ENCODE peak calls at places on chromosomes 11 and 22, in six cellular contexts. U is suprapubic skin, G is A549, Z is sigmoid colon, D is HepG2, W is H1. S is an unnamed sample. For H3K4me1, the result is how much of the 10 kb centered on the place peaks cover.

GRCh38 chr11:96136623-96137313 is 206.2 kb downstream of the MAML2 start:
- DNase-seq in G (no peak), U (no peak), Z (no peak), W (no peak), D (no peak), S (no peak)

GRCh38 chr22:42190274-42190673 is 59.7 kb upstream of the CYP2D6 start:
- DNase-seq in W (no peak), D (peak), Z (no peak), G (no peak), U (no peak), S (no peak)

GRCh38 chr11:33588056-33588455 is 112.6 kb downstream of the C11orf91 start:
- DNase-seq in D (no peak), W (no peak), Z (no peak), U (no peak), G (no peak), S (no peak)

GRCh38 chr11:3196161-3197043 is 22.2 kb downstream of the MRGPRG start:
- DNase-seq in U (peak), G (no peak), D (no peak), W (peak), Z (peak), S (no peak)

GRCh38 chr11:28529046-28529445 is 420.9 kb downstream of the METTL15 start:
- DNase-seq in U (no peak), Z (no peak), W (no peak), D (no peak), G (no peak), S (no peak)

GRCh38 chr11:109729761-109730160 is 307.8 kb downstream of the C11orf87 start:
- DNase-seq in Z (no peak), G (no peak), W (no peak), U (no peak), D (no peak), S (no peak)

GRCh38 chr11:40030867-40031266 is 1428.6 kb downstream of the LRRC4C start:
- DNase-seq in W (no peak), G (no peak), D (no peak), U (no peak), Z (no peak), S (no peak)

GRCh38 chr11:5521540-5521939 is 5.0 kb upstream of the UBQLNL start:
- DNase-seq in U (no peak), Z (no peak), G (no peak), W (no peak), D (no peak), S (no peak)

GRCh38 chr11:64207247-64208085 is 945 bp downstream of the FERMT3 start:
- DNase-seq in G (no peak), Z (peak), D (no peak), W (no peak), U (no peak), S (peak)

GRCh38 chr11:116473236-116473769 is 299.5 kb downstream of the BUD13 start:
- DNase-seq in W (no peak), D (no peak), U (no peak), Z (no peak), G (no peak), S (no peak)

GRCh38 chr11:3205261-3206127 is 13.1 kb downstream of the MRGPRG start:
- DNase-seq in D (no peak), Z (no peak), G (no peak), U (no peak), W (no peak), S (no peak)

GRCh38 chr11:111634981-111635705 is 32.9 kb downstream of the SIK2 start:
- DNase-seq in D (no peak), U (no peak), W (no peak), Z (no peak), G (no peak), S (no peak)

GRCh38 chr22:42321908-42322561 is 51.6 kb upstream of the TCF20 start:
- DNase-seq in G (no peak), D (no peak), U (no peak), W (no peak), Z (no peak), S (no peak)

GRCh38 chr11:101807521-101807920 is 107.3 kb upstream of the CEP126 start:
- DNase-seq in G (no peak), W (no peak), Z (no peak), D (no peak), U (no peak), S (no peak)

GRCh38 chr11:5289696-5290095 is 12.1 kb downstream of the OR51B4 start:
- DNase-seq in W (no peak), D (no peak), Z (no peak), G (no peak), U (no peak), S (no peak)

GRCh38 chr11:9528573-9529332 is 44.7 kb upstream of the WEE1 start:
- DNase-seq in D (no peak), G (no peak), W (peak), U (no peak), Z (no peak), S (no peak)

GRCh38 chr11:86193297-86194095 is 51.1 kb upstream of the EED start:
- DNase-seq in W (peak), Z (peak), U (no peak), G (peak), D (peak), S (peak)

GRCh38 chr11:114340311-114341131 is 44.3 kb downstream of the NNMT start:
- DNase-seq in W (peak), D (peak), U (no peak), G (peak), Z (peak), S (peak)

GRCh38 chr11:13268791-13269190 is 8.8 kb upstream of the BMAL1 start:
- DNase-seq in G (no peak), W (no peak), Z (no peak), D (no peak), U (no peak), S (no peak)

GRCh38 chr11:110991621-110992355 is 253.7 kb upstream of the POU2AF2 start:
- DNase-seq in G (no peak), D (no peak), U (no peak), Z (peak), W (no peak), S (peak)

GRCh38 chr11:116960916-116961315 is 123.5 kb upstream of the APOA1 start:
- DNase-seq in W (no peak), Z (no peak), G (no peak), D (no peak), U (no peak), S (no peak)

GRCh38 chr11:83292709-83293435 is 6.7 kb upstream of the CCDC90B start:
- DNase-seq in G (peak), Z (no peak), W (no peak), U (no peak), D (peak), S (peak)

GRCh38 chr11:1299621-1300020 is 9.8 kb downstream of the TOLLIP start:
- DNase-seq in G (no peak), D (no peak), W (peak), U (peak), Z (peak), S (no peak)

GRCh38 chr11:3183523-3183922 is 18.4 kb upstream of the OSBPL5 start:
- DNase-seq in G (no peak), W (no peak), U (no peak), Z (no peak), D (no peak), S (no peak)

GRCh38 chr11:56849250-56849649 is 100.8 kb upstream of the OR9G4 start:
- DNase-seq in Z (no peak), D (no peak), W (no peak), G (peak), U (no peak), S (no peak)

GRCh38 chr11:56845121-56845732 is 96.7 kb upstream of the OR9G4 start:
- DNase-seq in D (no peak), U (no peak), W (no peak), G (no peak), Z (no peak), S (no peak)

GRCh38 chr11:56848105-56848809 is 99.8 kb upstream of the OR9G4 start:
- DNase-seq in U (no peak), W (no peak), D (no peak), G (peak), Z (no peak), S (no peak)

GRCh38 chr11:56843816-56844215 is 95.3 kb upstream of the OR9G4 start:
- DNase-seq in D (no peak), U (no peak), G (no peak), Z (no peak), W (no peak), S (no peak)

DNA sequence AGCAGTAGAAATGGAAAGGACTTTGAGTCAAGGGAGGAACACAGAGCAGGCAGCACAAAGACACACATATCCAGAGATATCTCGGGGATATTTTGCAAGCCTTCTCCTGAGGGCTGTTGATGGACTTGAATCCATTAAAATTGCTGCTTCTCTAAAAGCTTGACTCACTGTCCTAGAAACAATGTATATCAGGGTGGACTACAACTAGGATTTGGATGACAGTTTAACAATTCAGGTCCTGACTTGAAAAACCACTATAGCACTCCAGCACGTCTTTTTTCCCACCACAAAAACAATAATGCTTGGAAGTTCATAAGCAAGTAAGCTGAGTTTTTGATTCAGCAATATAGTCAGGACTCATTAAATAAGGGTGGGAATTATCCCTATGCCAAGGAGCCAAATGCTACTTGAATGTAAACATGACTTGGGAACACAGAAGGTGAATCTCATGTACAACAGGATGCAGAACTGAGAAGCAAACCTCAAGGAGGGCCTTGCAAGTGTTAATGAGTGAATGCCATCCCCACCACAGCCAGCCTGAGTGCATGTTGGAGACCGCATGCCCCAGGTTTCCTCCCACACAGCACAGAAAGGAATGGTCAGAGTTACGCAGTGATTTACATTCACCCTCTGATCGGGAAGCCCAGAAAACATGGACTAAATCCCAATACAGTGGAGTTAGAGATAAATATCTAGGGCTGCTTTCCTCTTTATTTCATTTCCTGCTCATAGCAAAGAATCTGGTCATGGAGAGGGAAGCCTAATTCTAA is 98.3 kb upstream of the OR9G4 start:
- DNase-seq in D (no peak), U (no peak), Z (no peak), W (no peak), G (no peak), S (no peak)
- TF ChIP-seq EP300 in D (no peak), U (no peak), Z (no peak), W (no peak), G (no peak), S (no peak)

DNA sequence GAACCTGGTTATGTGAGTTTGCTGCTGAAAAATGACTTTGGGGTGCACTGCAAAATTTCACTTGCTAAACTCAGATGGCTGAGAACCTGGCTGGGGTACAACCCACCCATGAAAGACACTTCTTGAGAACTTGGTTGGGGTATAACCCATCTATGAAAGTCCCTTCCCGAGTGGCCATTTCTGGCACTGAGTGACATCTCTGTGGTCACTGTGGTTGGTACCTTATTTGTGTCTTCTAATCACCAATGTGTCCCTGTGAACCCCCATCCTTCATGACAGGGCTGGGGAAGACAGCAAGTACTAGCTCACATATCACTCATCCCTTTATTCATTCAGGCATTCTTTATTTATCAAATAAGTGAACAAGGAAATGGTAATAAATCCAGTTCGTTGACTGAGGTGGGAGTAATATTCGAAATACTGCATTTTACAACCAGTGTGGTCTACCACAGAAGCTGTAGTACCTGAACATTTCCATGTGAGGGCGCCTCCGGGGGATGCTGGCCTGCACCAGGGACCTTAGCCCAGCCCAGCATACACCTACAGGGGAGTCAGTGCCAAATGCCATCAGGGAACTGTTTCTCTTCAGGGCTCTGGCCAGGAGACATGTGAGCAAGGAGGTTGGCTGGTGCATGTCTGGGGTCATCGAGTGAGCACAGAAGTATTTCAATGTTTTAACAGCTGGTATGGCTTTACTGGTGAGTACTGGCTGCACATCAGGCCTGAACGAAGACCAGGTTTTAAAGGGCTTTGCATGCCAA is 122.1 kb downstream of the CSNK2A3 start:
- DNase-seq in W (peak), G (peak), U (no peak), Z (no peak), D (peak), S (peak)
- TF ChIP-seq CTCF in W (peak), G (no peak), U (no peak), Z (no peak), D (peak), S (peak)

GRCh38 chr22:20028855-20029549 is 8.1 kb downstream of the TANGO2 start:
- DNase-seq in U (no peak), Z (no peak), G (no peak), W (no peak), D (no peak), S (no peak)
- H3K4me1 ChIP-seq in U (under half), Z (under half), G (under half), W (under half), D (under half), S (under half)

DNA sequence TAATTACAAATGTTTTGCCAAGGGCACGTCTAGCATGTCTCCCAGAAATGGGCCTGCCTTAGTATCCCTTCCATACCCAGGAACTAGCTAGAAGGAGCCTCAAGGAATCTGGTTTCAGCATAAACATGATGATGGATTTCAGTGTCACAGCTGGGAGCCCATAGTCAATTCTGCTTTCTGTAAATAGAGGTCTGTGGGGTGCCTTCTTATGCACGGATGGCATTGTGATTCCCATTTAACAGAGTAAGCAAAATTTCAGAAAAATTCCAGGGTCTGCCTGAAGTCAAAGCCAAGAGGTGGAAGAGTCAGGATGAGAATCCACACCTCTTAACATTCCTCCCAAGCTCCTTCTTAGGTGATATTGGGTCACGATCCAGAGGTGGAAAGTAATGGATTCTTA is 12.1 kb downstream of the DUSP18 start:
- DNase-seq in D (no peak), Z (no peak), G (no peak), U (no peak), W (no peak), S (no peak)
- TF ChIP-seq EP300 in D (no peak), Z (no peak), G (no peak), U (no peak), W (no peak), S (no peak)

GRCh38 chr11:29959488-29959887 is 57.3 kb downstream of the KCNA4 start:
- DNase-seq in U (no peak), W (no peak), Z (no peak), G (no peak), D (no peak), S (no peak)

GRCh38 chr11:29957406-29957805 is 59.4 kb downstream of the KCNA4 start:
- DNase-seq in D (no peak), U (no peak), G (no peak), W (no peak), Z (no peak), S (no peak)

GRCh38 chr11:29963796-29964195 is 53.0 kb downstream of the KCNA4 start:
- DNase-seq in U (no peak), D (no peak), G (no peak), W (no peak), Z (no peak), S (no peak)

GRCh38 chr11:29963068-29963467 is 53.8 kb downstream of the KCNA4 start:
- DNase-seq in D (no peak), U (no peak), Z (no peak), G (no peak), W (no peak), S (no peak)

GRCh38 chr11:29962243-29962642 is 54.6 kb downstream of the KCNA4 start:
- DNase-seq in U (no peak), G (no peak), Z (no peak), D (no peak), W (peak), S (no peak)
- TF ChIP-seq CTCF in U (no peak), G (no peak), Z (no peak), D (no peak), W (no peak), S (no peak)

DNA sequence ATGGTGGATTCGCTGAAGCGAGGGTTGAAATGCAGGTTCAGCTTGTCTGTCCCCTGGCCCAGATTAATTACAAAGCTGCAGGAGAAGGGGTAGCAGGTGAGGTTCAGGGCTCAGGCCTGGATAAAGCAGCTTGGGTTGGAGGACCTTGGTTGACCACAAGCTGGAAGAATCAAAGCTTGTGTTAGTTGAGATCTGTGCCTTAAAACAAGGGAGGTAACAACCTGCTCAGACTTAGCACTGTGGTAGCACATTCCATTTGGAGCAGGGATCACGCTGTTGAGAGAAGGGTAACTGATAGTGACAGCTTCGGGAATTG is 9.3 kb downstream of the LGALS2 start:
- DNase-seq in U (no peak), G (no peak), W (no peak), Z (no peak), D (no peak), S (no peak)
- H3K4me1 ChIP-seq in U (under half), G (under half), W (under half), Z (under half), D (half or more), S (half or more)

DNA sequence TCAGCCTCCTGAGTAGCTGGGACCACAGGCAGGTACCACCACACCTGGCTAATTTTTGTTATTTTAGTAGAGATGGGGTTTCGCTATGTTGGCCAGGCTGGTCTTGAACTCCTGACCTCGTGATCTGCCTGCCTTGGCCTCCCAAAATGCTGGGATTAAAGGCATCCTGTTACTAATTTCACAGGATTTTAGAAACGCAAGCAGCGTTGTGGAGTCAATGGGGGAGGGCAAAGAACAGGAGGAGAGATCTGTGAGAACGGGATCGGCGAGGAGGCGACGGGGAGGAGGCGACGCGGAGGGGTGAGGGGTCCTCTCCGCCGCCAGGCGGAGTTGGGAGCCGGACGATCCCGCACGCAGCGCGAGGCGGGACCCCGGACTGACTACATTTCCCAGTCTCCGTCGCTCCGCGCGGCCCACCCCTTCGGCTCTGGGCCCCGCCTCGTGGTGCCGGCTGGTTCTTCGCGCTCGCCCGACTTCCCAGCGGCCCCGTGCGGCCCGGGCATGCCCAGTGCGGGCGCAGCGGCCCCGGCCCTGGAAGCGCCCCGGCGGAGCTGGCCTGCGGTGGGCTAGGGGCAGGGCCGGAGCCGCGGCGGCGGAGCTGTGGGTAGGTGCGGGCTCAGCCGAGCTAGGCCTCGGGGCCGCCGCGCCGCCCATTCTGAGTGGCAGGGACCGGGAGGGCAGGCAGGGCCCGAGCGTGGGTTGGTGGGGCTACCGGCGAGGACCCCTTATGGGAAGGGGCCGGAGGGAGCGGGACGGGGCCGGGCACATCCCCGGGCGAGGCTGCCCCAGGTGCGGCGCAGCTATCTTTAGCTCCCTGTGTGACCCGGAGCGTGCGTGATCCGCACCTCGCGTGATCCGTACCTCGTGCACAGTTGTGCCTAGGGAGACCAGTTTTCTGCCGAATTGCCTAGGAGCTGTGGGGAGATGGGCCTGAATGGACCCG is at the start of gene EI24:
- DNase-seq in D (peak), Z (peak), G (peak), W (peak), U (peak), S (peak)
- TF ChIP-seq EP300 in D (no peak), Z (no peak), G (no peak), W (no peak), U (no peak), S (peak)

DNA sequence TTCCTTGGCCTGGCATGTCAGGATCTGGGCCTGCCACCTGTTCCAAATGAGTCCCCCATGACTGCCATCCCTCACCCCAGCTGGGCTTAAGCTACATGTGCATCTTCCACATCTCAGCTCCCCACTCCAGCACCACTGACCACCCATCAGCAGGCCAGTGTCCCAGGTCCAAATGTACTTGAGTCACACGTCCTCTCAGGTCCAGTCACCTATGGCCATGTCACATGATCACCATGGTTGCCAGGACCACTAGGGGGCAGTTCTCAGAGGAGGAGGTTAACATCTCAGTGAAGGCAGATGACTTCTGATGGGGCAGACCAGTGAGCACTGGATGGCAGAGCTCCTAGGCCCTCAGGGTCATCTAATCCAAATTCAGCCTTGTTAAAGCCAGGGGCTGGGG is 41.9 kb upstream of the WNT11 start:
- DNase-seq in W (peak), Z (no peak), U (no peak), G (peak), D (no peak), S (no peak)
- TF ChIP-seq CTCF in W (peak), Z (no peak), U (no peak), G (peak), D (peak), S (no peak)